ENCODE peak calls at places on chromosome 6, in nine cellular contexts. H is adipocyte, D is cardiac muscle cell, W is endodermal cell, M is mammary epithelial cell, X is mucosa of descending colon, C is breast epithelium, R is transverse colon, L is H9. U is an unnamed sample. For H3K4me1, the result is how much of the 10 kb centered on the place peaks cover.

GRCh38 chr6:36633915-36634314 is 39.8 kb downstream of the SRSF3 start:
- DNase-seq in H (peak), D (no peak), W (no peak), M (no peak), X (peak), C (peak), R (peak), L (no peak), U (no peak)

GRCh38 chr6:51613558-51613957 is 473.9 kb downstream of the PKHD1 start:
- DNase-seq in H (no peak), D (no peak), W (no peak), M (no peak), X (no peak), C (no peak), R (no peak), L (no peak), U (no peak)

GRCh38 chr6:29631860-29632731 is 887 bp downstream of the GABBR1 start:
- DNase-seq in H (peak), D (peak), W (peak), M (peak), X (peak), C (no peak), R (peak), L (peak), U (peak)

GRCh38 chr6:23672737-23673136 is 453.3 kb upstream of the NRSN1 start:
- DNase-seq in H (no peak), D (no peak), W (no peak), M (no peak), X (no peak), C (no peak), R (no peak), L (no peak), U (no peak)

GRCh38 chr6:100101656-100102055 is 107.6 kb upstream of the MCHR2 start:
- DNase-seq in H (peak), D (no peak), W (no peak), M (no peak), X (no peak), C (no peak), R (no peak), L (no peak), U (no peak)

GRCh38 chr6:111441678-111442243 is 41.3 kb downstream of the REV3L start:
- DNase-seq in H (no peak), D (no peak), W (no peak), M (no peak), X (no peak), C (no peak), R (no peak), L (no peak), U (no peak)

GRCh38 chr6:169807219-169807618 is 55.8 kb downstream of the ERMARD start:
- DNase-seq in H (no peak), D (no peak), W (no peak), M (no peak), X (no peak), C (no peak), R (no peak), L (no peak), U (no peak)

GRCh38 chr6:155628315-155628714 is 172.7 kb upstream of the NOX3 start:
- DNase-seq in H (no peak), D (no peak), W (no peak), M (no peak), X (no peak), C (no peak), R (no peak), L (no peak), U (no peak)

GRCh38 chr6:135325624-135326424 is 144.7 kb downstream of the MYB start:
- DNase-seq in H (peak), D (no peak), W (no peak), M (no peak), X (no peak), C (no peak), R (no peak), L (no peak), U (no peak)

GRCh38 chr6:108260126-108260808 is 573 bp downstream of the SNX3 start:
- DNase-seq in H (peak), D (peak), W (no peak), M (peak), X (peak), C (no peak), R (peak), L (peak), U (no peak)

GRCh38 chr6:105041880-105042279 is 85.0 kb downstream of the LIN28B start:
- DNase-seq in H (no peak), D (no peak), W (no peak), M (no peak), X (no peak), C (no peak), R (no peak), L (no peak), U (no peak)

GRCh38 chr6:78623567-78623966 is 243.8 kb upstream of the IRAK1BP1 start:
- DNase-seq in H (no peak), D (no peak), W (no peak), M (no peak), X (no peak), C (no peak), R (no peak), L (no peak), U (no peak)

GRCh38 chr6:29466241-29466640 is 9.3 kb downstream of the OR2H1 start:
- DNase-seq in H (no peak), D (no peak), W (no peak), M (peak), X (no peak), C (no peak), R (no peak), L (no peak), U (no peak)

DNA sequence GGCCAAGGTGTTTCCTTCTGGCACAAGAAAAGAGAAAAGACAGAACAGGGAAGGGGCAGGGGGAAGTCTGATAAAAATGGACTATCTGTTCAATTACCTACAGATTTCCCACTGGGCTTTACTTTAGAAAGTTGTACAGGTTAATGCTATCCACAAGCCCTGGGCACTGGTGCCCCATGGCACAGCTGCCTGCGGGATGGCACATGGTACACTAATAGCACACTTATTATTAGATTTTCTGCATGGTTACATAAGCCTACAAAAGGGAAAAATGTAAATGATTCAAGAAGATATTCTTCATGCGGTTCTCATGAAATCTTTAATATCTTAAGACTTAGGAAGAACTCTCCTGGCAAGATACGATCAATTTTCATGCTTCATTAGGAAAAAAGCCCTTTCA is 137.4 kb downstream of the GMPR start:
- DNase-seq in H (no peak), D (no peak), W (no peak), M (no peak), X (no peak), C (no peak), R (no peak), L (no peak), U (no peak)
- H3K4me1 ChIP-seq in H (under half), D (under half), W (under half), M (under half), X (under half), C (under half), R (under half), L (under half), U (under half)

GRCh38 chr6:110359554-110359953 is 1.4 kb upstream of the METTL24 start:
- DNase-seq in H (no peak), D (no peak), W (no peak), M (no peak), X (no peak), C (no peak), R (no peak), L (no peak), U (no peak)
- H3K4me1 ChIP-seq in H (under half), D (under half), W (under half), M (under half), X (under half), C (under half), R (under half), L (under half), U (under half)

DNA sequence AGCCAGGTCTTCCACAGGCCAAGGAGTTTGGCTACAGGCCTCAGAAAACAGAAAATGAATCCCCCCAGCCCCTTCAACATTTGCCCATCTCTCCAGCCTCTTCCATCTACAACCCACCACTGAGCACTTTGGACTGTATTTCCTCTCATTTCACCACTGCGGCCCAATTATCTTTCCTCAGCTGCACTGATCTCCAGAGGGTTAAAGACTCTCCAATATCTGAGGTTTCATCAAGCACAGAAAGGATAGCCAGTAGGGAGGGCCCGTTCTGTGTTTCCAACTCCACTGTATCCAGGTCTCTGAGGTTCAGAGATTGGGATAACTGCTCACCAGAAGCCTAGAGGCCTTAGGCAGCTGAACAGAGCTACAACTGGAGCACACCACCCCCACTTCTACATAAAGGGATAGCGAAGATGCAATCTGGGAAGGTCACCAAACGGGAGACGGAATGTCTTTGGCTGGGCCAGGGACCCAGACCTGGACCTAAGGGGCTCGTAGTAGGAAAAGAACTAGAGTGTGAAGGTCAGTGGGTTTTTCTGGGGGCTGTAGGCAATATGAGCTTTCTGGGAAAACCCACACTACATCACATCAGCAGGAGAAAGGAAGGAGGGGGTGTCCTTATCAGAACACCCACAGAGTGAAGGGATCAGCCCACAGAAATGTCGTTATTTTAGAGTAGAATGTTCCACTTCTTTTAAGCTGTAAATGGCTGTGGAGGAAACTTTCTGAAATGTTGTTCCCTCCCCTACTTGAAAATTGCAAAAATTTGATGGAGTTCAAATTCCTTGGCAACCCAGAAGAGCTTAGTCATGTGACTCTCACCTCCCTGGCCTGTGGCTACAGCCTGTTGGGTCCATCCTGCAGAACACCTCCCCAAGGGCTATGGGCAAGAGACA is 7.3 kb downstream of the KCNK5 start:
- DNase-seq in H (no peak), D (no peak), W (no peak), M (no peak), X (no peak), C (no peak), R (no peak), L (peak), U (no peak)
- H3K4me1 ChIP-seq in H (under half), D (under half), W (under half), M (under half), X (under half), C (under half), R (under half), L (under half), U (under half)

GRCh38 chr6:3745566-3746118 is 5.9 kb downstream of the PXDC1 start:
- DNase-seq in H (no peak), D (no peak), W (no peak), M (no peak), X (no peak), C (no peak), R (peak), L (no peak), U (no peak)
- H3K4me1 ChIP-seq in H (half or more), D (under half), W (under half), M (under half), X (under half), C (under half), R (half or more), L (under half), U (under half)

DNA sequence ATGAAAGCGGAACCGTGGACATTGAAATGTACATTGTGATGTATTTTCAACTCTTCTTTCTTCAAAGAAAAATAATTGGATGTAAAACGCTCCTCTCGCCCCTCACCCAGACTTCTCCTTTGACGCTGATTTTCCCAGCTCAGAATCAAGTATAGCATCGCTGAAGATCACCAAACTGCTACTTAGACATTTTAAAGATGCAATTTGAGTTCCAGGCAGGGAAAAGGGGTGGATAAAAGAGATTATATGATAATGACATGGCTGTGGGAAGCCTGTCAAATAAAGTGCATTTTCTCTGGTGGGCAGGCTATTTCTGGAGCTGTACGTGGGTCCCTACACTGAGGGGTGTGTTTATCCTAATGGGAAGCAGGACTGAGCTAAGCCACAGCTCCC is 240.4 kb downstream of the CDC5L start:
- DNase-seq in H (no peak), D (no peak), W (no peak), M (no peak), X (no peak), C (no peak), R (no peak), L (no peak), U (no peak)
- H3K4me1 ChIP-seq in H (under half), D (under half), W (under half), M (under half), X (under half), C (under half), R (under half), L (under half), U (under half)

DNA sequence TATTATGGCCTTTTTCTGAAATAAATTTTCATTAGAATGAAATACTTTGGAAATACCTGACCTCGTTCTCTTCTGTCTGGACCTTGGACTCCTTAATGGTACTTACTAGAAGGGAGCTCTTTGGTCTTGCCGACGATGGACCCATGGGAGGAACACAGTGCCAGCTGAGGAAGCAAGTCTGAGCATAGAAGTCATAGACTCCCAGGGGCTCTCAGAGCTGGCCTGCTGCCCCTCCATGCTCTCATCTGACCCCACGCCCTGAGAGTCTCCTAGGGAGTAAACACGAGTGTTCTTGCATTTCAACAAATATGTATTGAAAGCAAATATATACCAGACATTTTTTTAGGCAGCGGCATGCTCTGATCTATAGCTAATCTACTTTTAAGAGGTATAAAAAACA is 87.8 kb downstream of the PLEKHG1 start:
- DNase-seq in H (no peak), D (no peak), W (no peak), M (no peak), X (no peak), C (no peak), R (peak), L (no peak), U (no peak)
- H3K4me1 ChIP-seq in H (under half), D (under half), W (under half), M (under half), X (under half), C (under half), R (under half), L (under half), U (under half)

U was measured in effector memory CD4-positive, alpha-beta T cell.